ENCODE peak calls at places on chromosomes 1 and 21, in five cellular contexts. H, F, T, N and W are unnamed samples.
A peak's percentile ranks its signal among the peaks of the same experiment; 100 is the strongest.

GRCh38 chr1:43426221-43426620 is 27.5 kb downstream of the HYI start:
- DNase-seq in H (peak; percentile 39), F (no peak), T (no peak), N (no peak), W (no peak)

GRCh38 chr21:42300045-42300583 is 15.1 kb downstream of the TFF3 start:
- DNase-seq in H (no peak), F (no peak), T (no peak), N (no peak), W (no peak)

GRCh38 chr1:90371106-90371813 is 345.8 kb downstream of the BARHL2 start:
- DNase-seq in H (no peak), F (no peak), T (no peak), N (no peak), W (no peak)

GRCh38 chr1:207101720-207102119 is 2.3 kb upstream of the C4BPA start:
- DNase-seq in H (no peak), F (no peak), T (no peak), N (no peak), W (no peak)

GRCh38 chr1:152537496-152537895 is 23.2 kb downstream of the CRCT1 start:
- DNase-seq in H (no peak), F (no peak), T (no peak), N (no peak), W (no peak)

GRCh38 chr1:30887485-30888315 is 20.9 kb downstream of the SDC3 start:
- DNase-seq in H (no peak), F (peak; percentile 62), T (no peak), N (no peak), W (no peak)

GRCh38 chr1:206985162-206985749 is 15.0 kb upstream of the FCAMR start:
- DNase-seq in H (no peak), F (no peak), T (no peak), N (no peak), W (no peak)

GRCh38 chr1:27527857-27528700 is 38.1 kb upstream of the WASF2 start:
- DNase-seq in H (peak; percentile 78), F (peak; percentile 66), T (peak; percentile 76), N (peak; percentile 59), W (no peak)

GRCh38 chr21:32332463-32332951 is 33.9 kb downstream of the MRAP start:
- DNase-seq in H (no peak), F (no peak), T (no peak), N (no peak), W (no peak)

GRCh38 chr1:83693409-83694126 is 305.4 kb downstream of the TTLL7 start:
- DNase-seq in H (no peak), F (peak; percentile 55), T (no peak), N (no peak), W (no peak)

GRCh38 chr1:144101397-144102050 is 129.7 kb upstream of the FAM72C start:
- DNase-seq in H (peak; percentile 68), F (peak; percentile 5), T (peak; percentile 42), N (peak; percentile 13), W (peak; percentile 0)

GRCh38 chr1:65687435-65688214 is 105.1 kb upstream of the PDE4B start:
- DNase-seq in H (peak; percentile 96), F (peak; percentile 89), T (peak; percentile 94), N (peak; percentile 86), W (peak; percentile 12)

GRCh38 chr1:234488054-234488953 is 9.3 kb upstream of the TARBP1 start:
- DNase-seq in H (no peak), F (no peak), T (no peak), N (no peak), W (no peak)

GRCh38 chr1:234490789-234491479 is 12.0 kb upstream of the TARBP1 start:
- DNase-seq in H (no peak), F (no peak), T (no peak), N (no peak), W (no peak)

GRCh38 chr1:234486858-234487830 is 8.2 kb upstream of the TARBP1 start:
- DNase-seq in H (no peak), F (peak; percentile 92), T (no peak), N (no peak), W (no peak)

GRCh38 chr1:234488954-234489691 is 10.1 kb upstream of the TARBP1 start:
- DNase-seq in H (no peak), F (no peak), T (no peak), N (no peak), W (no peak)

DNA sequence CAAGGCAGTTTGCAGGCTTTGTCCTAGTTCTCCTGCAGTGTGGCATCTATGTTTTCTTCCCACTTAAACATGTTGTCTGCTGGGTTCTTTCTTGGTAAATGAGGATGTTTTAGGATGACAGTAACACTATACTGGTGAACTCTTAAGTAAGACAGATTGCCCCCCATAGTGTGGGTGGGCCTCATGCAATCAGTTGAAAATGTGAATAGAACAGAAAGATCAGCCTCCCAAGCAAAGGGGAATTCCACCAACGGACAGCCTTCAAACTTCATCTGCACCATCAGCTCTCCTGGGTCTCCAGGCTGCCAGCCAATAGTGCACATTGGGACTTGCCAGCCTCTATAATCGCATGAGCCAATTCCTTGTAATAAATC is 10.7 kb upstream of the TARBP1 start:
- DNase-seq in H (no peak), F (no peak), T (no peak), N (no peak), W (no peak)
- TF ChIP-seq CTCF in H (no peak), F (no peak), T (no peak), N (no peak), W (no peak)

GRCh38 chr1:159828916-159829634 is 2.4 kb downstream of the SLAMF8 start:
- DNase-seq in H (peak; percentile 66), F (no peak), T (no peak), N (no peak), W (no peak)
- TF ChIP-seq CTCF in H (no peak), F (no peak), T (peak; percentile 13), N (peak; percentile 61), W (peak; percentile 54)

GRCh38 chr1:45490121-45490622 is 791 bp downstream of the TESK2 start:
- DNase-seq in H (no peak), F (peak; percentile 61), T (peak; percentile 51), N (no peak), W (no peak)

GRCh38 chr1:45491464-45492260 is 699 bp upstream of the TESK2 start:
- DNase-seq in H (no peak), F (no peak), T (no peak), N (no peak), W (no peak)

GRCh38 chr1:45490623-45491463 is at the start of gene TESK2:
- DNase-seq in H (peak; percentile 97), F (peak; percentile 98), T (peak; percentile 96), N (peak; percentile 98), W (peak; percentile 86)

GRCh38 chr1:45492691-45493090 is 1.7 kb upstream of the TESK2 start:
- DNase-seq in H (peak; percentile 18), F (no peak), T (no peak), N (no peak), W (no peak)

GRCh38 chr1:45493116-45493697 is 2.2 kb upstream of the TESK2 start:
- DNase-seq in H (peak; percentile 18), F (peak; percentile 70), T (no peak), N (no peak), W (no peak)
- TF ChIP-seq CTCF in H (no peak), F (peak; percentile 37), T (peak; percentile 27), N (peak; percentile 57), W (peak; percentile 84)

DNA sequence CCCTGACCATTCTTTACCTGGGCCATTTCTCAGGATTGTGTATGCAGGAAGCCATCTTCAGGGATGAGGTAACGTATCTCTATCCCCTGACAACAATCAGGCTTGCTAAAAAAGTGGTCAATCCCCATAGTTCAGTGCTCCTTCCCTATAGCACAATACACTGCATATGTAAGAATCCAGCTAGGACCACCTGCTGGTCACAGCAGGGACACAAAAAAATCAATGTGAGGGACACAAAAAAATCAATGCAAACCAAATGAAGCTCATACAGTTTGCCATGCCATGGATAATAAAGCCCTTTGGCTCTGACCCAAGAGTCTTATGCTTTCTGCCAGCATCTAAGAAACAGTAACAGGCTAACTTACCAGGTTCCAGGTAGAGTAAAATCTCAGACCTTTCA is 16.3 kb downstream of the ACBD6 start:
- DNase-seq in H (no peak), F (no peak), T (no peak), N (no peak), W (no peak)
- TF ChIP-seq CTCF in H (no peak), F (no peak), T (no peak), N (peak; percentile 33), W (no peak)

DNA sequence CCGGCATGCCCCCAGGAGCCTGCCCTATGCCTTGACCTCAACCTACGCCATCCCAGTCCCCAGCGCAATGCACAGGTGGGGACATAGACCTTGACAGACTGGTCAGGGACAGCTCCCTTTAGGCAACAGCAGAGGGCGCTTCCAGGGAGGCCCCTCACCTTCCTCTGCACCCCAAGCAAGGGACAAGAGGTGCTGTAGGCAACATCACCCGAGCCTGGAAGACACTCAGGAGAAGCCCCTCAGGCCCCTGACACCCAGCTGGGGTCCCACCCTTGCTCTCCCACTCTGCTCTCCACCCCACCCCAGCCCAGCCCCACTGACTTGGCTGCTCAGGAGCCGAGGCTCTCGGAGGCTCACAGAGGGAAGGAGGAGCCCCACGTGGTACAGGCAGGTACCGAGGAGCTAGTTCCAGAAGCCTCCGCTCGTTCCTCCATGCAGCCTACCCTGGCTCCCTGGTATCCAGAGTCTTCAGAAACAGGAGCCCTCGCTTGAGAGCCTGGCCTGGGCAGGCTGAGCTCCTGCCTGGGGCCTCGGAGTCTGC is 2.4 kb upstream of the WNT3A start:
- DNase-seq in H (no peak), F (no peak), T (peak; percentile 37), N (no peak), W (peak; percentile 56)
- TF ChIP-seq CTCF in H (no peak), F (peak; percentile 29), T (no peak), N (peak; percentile 71), W (peak; percentile 45)